ENCODE peak calls at places on chromosomes 13 and 19, in nine cellular contexts. I is brain microvascular endothelial cell, X is A549, B is GM23338, F is BJ, H is fibroblast of lung, W is thoracic aorta, A is AG09309, E is AG04449. V is an unnamed sample.

GRCh38 chr19:14580623-14581237 is 2.2 kb upstream of the CLEC17A start:
- DNase-seq in I (no peak), X (no peak), B (no peak), F (no peak), H (no peak), W (no peak), A (no peak), E (no peak), V (no peak)

GRCh38 chr13:38602261-38602660 is 84.6 kb upstream of the FREM2 start:
- DNase-seq in I (peak), X (no peak), B (no peak), F (no peak), H (peak), W (no peak), A (no peak), E (no peak), V (no peak)

GRCh38 chr13:50220938-50221337 is 205.7 kb downstream of the KCNRG start:
- DNase-seq in I (no peak), X (no peak), B (no peak), F (no peak), H (no peak), W (no peak), A (no peak), E (no peak), V (no peak)

GRCh38 chr19:15249912-15250634 is 17.8 kb upstream of the EPHX3 start:
- DNase-seq in I (peak), X (no peak), B (no peak), F (peak), H (peak), W (peak), A (peak), E (peak), V (peak)

GRCh38 chr13:110894086-110894485 is 20.8 kb downstream of the ANKRD10 start:
- DNase-seq in I (no peak), X (no peak), B (no peak), F (no peak), H (no peak), W (no peak), A (no peak), E (no peak), V (no peak)

GRCh38 chr19:10009269-10009665 is 1.0 kb downstream of the COL5A3 start:
- DNase-seq in I (peak), X (no peak), B (peak), F (peak), H (peak), W (no peak), A (no peak), E (no peak), V (peak)

GRCh38 chr13:103187621-103188020 is 121.4 kb upstream of the SLC10A2 start:
- DNase-seq in I (no peak), X (no peak), B (no peak), F (no peak), H (no peak), W (no peak), A (no peak), E (no peak), V (no peak)

GRCh38 chr19:17220207-17220758 is 5.1 kb downstream of the USE1 start:
- DNase-seq in I (peak), X (no peak), B (no peak), F (no peak), H (peak), W (no peak), A (peak), E (no peak), V (peak)

GRCh38 chr13:61884830-61885229 is 469.2 kb upstream of the PCDH20 start:
- DNase-seq in I (no peak), X (no peak), B (no peak), F (no peak), H (no peak), W (no peak), A (no peak), E (no peak), V (no peak)

GRCh38 chr19:14916848-14917247 is 24.4 kb upstream of the OR7C2 start:
- DNase-seq in I (no peak), X (peak), B (peak), F (no peak), H (no peak), W (no peak), A (no peak), E (no peak), V (no peak)

GRCh38 chr13:35144496-35144895 is 202.4 kb downstream of the NBEA start:
- DNase-seq in I (peak), X (no peak), B (no peak), F (no peak), H (peak), W (no peak), A (no peak), E (no peak), V (peak)

DNA sequence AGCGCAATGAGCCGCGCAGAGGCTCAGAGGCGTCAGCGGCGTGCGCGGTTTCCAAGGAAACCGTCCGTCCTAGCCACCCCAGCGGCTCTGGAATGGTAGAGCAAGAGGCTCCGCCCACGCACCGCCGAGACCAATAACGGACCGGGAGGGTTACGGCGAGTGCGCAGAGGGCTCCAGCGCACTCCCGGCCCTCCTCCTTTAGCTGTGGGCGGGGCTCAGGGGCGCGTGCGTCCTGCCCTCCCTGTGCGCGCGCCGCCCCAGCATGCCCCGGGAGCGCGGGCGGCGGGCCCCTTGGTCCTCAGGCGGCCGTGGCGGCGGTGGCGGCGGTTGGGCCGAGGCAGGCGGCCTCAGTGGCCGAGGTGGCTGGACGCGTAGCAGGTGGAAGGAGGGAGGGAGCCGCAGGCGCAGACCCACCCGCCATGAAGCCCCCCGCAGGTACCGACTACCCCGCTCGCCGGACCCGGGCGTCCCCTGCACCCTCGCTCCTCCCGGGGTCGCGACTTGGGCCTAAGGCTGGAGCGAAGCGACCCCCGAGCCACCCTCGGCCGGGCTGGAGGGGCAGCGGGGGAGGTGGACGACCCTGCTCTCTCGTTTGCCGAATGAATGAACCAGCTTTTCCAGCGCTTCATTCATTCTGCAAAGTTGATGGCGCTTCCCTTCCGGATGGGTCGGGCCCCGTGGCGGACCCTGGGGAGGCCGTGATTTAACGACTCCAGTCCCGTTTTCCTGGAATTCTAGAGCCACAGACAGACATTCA is at the start of gene THOP1:
- DNase-seq in I (peak), X (peak), B (peak), F (peak), H (peak), W (peak), A (peak), E (peak), V (peak)
- TF ChIP-seq CTCF in I (no peak), X (no peak), B (no peak), F (no peak), H (no peak), W (no peak), A (no peak), E (no peak), V (no peak)

DNA sequence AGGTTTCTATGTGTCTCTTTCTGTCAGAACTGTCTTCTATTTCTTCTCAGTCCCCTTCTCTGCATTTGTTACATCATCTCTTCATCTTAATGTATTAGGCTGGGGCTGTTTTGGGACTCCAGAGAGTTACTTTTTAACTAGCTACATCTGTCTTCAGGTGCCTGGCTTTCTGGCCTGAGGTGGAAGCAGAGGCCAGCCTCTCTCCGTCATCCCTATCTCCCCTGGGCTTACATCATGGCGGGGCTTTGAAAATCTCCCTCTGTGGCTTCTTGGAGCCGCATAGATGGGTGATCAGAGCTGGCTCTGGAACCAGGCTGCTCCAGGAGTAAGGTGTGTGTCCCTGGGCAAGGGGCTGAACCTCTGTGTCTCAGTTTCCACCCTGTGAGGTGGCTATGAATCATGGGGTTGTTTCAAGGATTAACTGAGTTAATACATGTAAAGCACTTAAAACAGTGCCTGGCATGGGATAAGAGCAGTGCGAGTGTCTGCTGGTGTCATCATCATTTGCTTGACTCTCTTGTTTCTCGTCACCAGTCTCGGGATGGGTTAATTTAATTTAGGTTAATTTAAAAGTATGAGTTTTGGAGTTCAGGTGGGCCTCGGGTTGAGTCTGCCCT is 2.0 kb downstream of the EPN1 start:
- DNase-seq in I (no peak), X (no peak), B (no peak), F (no peak), H (no peak), W (no peak), A (no peak), E (no peak), V (no peak)
- H3K4me3 ChIP-seq in I (no peak), X (peak), B (peak), F (no peak), H (peak), W (peak), A (no peak), E (no peak), V (peak)

GRCh38 chr19:51439021-51439465 is 19.2 kb downstream of the SIGLEC8 start:
- DNase-seq in I (no peak), X (no peak), B (peak), F (no peak), H (no peak), W (no peak), A (no peak), E (no peak), V (no peak)
- TF ChIP-seq CTCF in I (no peak), X (no peak), B (peak), F (peak), H (peak), W (no peak), A (peak), E (peak), V (peak)

GRCh38 chr13:23205807-23206206 is 25.0 kb downstream of the SGCG start:
- DNase-seq in I (no peak), X (no peak), B (no peak), F (no peak), H (no peak), W (no peak), A (no peak), E (no peak), V (no peak)
- H3K4me3 ChIP-seq in I (no peak), X (no peak), B (no peak), F (no peak), H (no peak), W (no peak), A (no peak), E (no peak), V (no peak)

GRCh38 chr13:113555141-113555540 is 29.4 kb upstream of the TFDP1 start:
- DNase-seq in I (no peak), X (no peak), B (no peak), F (no peak), H (no peak), W (no peak), A (no peak), E (no peak), V (no peak)
- TF ChIP-seq CTCF in I (no peak), X (no peak), B (no peak), F (no peak), H (no peak), W (no peak), A (no peak), E (no peak), V (no peak)

DNA sequence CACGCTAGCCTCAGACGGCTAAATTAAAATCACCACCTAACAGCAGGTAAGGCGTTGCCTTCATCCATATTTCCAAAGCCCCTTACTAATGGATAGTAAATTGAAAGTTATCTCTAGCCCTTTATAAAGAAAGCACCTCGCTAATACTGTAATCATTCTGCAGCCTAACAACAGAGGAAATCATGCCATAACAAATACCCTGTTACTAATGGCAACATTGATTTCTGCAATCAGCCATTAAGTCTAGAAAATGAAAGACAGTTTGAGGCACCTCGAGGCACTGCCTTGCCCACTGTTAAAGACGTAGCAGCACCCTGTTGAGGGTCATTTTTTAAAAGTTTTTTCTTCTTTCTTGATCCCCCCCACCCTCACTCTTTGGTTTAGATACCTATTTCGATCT is 74.7 kb downstream of the ZNF536 start:
- DNase-seq in I (no peak), X (no peak), B (no peak), F (no peak), H (no peak), W (no peak), A (no peak), E (no peak), V (no peak)
- H3K4me3 ChIP-seq in I (no peak), X (no peak), B (no peak), F (no peak), H (no peak), W (no peak), A (no peak), E (no peak), V (no peak)

DNA sequence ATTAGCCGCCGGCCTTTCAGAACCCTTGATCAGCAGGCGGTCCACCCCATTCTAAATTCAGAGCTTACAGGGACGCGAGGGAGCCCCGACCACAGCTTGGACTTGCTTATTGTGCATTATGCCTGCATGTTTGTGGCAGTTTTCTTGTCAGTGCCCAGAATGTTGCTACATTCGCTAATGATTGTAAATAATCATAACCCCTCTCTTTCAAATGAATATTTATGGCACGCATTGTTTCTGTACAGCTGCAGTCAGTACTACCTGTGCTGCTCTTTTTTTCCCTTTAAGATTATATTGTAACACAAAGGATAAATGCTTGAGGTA is 321 bp upstream of the VPS36 start:
- DNase-seq in I (no peak), X (no peak), B (no peak), F (no peak), H (no peak), W (no peak), A (no peak), E (no peak), V (no peak)
- TF ChIP-seq CTCF in I (no peak), X (no peak), B (no peak), F (no peak), H (no peak), W (no peak), A (no peak), E (no peak), V (no peak)